ENCODE peak calls at places on chromosomes 7 and 10, in five cellular contexts. P, C, H, R and Y are unnamed samples.

GRCh38 chr7:135333196-135333595 is 99.6 kb downstream of the STRA8 start:
- DNase-seq in P (no peak), C (no peak), H (no peak), R (no peak), Y (no peak)

GRCh38 chr10:86688398-86688921 is 20.1 kb downstream of the LDB3 start:
- DNase-seq in P (peak), C (peak), H (peak), R (peak), Y (peak)

GRCh38 chr7:144391014-144391413 is 12.5 kb downstream of the NOBOX start:
- DNase-seq in P (no peak), C (peak), H (no peak), R (no peak), Y (no peak)

GRCh38 chr10:132043861-132044695 is 21.7 kb upstream of the JAKMIP3 start:
- DNase-seq in P (no peak), C (no peak), H (no peak), R (no peak), Y (no peak)

GRCh38 chr7:24905996-24906770 is 73.8 kb downstream of the OSBPL3 start:
- DNase-seq in P (no peak), C (no peak), H (no peak), R (no peak), Y (no peak)

GRCh38 chr7:137032436-137032835 is 164.0 kb downstream of the CHRM2 start:
- DNase-seq in P (no peak), C (no peak), H (no peak), R (no peak), Y (no peak)

GRCh38 chr10:72784551-72785421 is 92.8 kb downstream of the MCU start:
- DNase-seq in P (no peak), C (no peak), H (peak), R (peak), Y (peak)

GRCh38 chr10:79093658-79094411 is 25.1 kb downstream of the ZMIZ1 start:
- DNase-seq in P (no peak), C (no peak), H (peak), R (no peak), Y (no peak)

GRCh38 chr10:78450807-78451485 is 417.3 kb downstream of the RPS24 start:
- DNase-seq in P (no peak), C (peak), H (no peak), R (no peak), Y (no peak)

DNA sequence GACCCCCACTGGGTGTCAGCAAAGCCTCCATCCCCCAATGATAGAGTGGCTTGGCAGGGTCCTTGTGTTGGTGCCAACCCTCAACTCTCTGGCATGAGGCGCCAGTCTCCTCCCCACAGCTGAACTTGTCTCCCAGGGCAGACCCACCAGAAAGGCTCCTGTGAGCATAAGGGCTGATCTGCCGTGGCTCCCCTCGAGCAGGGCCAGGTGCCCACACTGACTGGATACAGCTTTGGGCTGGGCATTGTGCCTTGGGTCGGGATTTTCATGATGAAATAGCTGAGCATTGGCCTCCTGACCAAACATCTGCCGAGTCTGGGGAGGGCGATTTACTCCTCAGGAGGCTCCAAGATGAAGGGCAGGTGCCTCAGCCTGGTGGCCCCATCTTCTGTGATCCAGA is 68.1 kb upstream of the NPTX2 start:
- DNase-seq in P (no peak), C (no peak), H (no peak), R (no peak), Y (no peak)
- H2AK5ac ChIP-seq in P (no peak), C (no peak), H (no peak), R (no peak), Y (no peak)

DNA sequence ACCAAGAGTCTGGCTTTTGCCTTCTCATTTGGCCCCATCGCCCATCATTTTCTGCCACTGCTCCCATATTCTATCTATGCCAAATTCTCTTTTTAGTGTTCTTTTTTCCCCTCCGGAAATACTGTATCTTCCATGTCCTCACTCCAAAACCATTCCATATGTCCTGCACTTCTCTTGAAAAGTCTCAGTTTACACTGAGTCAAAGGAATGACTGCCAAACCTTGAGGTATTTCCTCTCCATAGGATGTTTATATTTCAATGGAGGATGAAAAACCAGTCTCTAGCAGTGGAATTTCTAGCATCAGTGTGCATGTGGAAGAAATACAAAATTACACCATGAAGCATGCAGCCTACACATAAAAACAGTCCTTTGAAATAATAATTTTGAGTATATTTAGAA is 121.4 kb upstream of the PHYHIPL start:
- DNase-seq in P (no peak), C (no peak), H (peak), R (no peak), Y (no peak)
- H2BK12ac ChIP-seq in P (no peak), C (no peak), H (no peak), R (no peak), Y (no peak)

DNA sequence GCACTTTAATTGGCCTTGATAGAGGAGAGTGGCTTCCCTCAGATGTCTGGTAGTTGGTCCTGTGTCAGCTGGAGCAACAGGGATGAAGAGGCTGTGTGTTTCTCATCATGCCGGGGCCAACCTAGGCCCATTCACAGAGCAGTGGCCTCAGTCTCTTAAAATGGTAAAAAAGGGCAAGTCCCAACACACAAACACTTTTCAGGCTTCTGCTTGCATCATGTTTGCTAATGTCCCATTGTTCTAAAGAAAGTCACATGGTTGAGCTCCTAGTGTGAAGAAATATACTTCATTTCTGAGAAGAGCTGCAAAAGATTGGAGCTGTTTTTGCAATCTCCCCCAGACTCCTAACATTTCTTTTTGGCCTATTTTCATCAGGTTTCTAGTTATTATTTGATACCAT is 40.6 kb upstream of the RBAK start:
- DNase-seq in P (no peak), C (no peak), H (no peak), R (no peak), Y (no peak)
- H2AK5ac ChIP-seq in P (no peak), C (no peak), H (no peak), R (no peak), Y (no peak)

DNA sequence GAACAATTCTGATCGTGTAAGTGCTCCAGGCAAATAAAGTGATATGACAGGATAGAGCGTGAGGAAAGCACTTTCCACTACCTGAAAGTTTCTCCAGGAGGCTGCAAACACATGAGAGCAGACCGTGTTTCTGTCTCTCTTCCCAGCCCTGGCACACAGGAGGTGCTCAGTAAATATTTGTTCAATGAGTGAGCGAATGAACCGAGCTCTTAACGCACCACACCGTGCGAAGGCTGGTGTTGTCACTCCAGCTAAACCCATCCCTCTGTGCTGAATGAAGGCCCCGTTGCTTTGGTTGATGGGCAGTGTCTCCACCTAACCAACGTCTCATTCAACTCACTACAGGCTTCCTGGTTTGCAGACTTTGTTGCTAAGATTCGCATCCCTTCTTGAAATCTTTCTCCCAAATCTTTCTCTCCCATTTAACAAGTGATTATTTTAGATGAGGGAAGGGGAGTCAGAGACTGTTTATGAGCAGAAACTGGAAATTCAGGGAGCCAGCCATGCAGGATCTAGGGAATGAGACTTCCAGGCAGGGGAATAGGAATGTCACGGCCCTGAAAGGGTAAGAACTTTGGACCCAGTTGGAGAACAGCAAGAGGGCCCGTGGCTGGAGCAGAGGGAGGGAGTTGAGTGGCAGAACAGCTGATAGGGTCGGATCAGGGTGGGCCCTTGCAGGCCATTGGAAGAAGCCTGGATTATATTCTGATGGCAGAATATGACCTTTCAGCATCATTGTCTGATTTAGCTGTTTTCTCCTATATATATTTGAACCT is 282.6 kb downstream of the CAMK1D start:
- DNase-seq in P (no peak), C (no peak), H (no peak), R (no peak), Y (no peak)
- H2BK12ac ChIP-seq in P (no peak), C (no peak), H (no peak), R (no peak), Y (no peak)

DNA sequence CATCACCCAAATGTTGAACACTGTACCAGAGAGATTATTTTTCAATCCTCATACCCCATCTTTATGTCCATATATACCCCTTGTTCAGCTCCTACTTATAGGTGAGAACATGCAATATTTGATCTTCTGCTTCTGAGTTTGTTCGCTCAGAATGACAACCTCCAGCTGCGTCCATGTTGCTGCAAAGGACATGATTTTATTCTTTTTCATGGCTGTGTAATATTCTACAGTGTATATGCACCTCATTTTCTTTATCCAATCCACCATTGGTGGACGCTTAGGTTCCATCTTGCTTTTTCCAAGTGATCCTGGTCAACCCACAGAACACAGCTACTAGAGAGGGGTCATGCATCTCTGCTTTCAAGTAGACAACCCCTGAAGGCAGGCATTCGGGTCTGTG is 99.5 kb downstream of the MYL10 start:
- DNase-seq in P (no peak), C (no peak), H (no peak), R (no peak), Y (no peak)
- H2AK5ac ChIP-seq in P (no peak), C (no peak), H (no peak), R (no peak), Y (no peak)

GRCh38 chr7:41885748-41886147 is 182.9 kb upstream of the INHBA start:
- DNase-seq in P (no peak), C (no peak), H (peak), R (no peak), Y (no peak)

GRCh38 chr7:41887446-41887845 is 184.6 kb upstream of the INHBA start:
- DNase-seq in P (no peak), C (no peak), H (no peak), R (no peak), Y (no peak)

GRCh38 chr7:41886257-41886905 is 183.5 kb upstream of the INHBA start:
- DNase-seq in P (no peak), C (no peak), H (peak), R (no peak), Y (no peak)

GRCh38 chr7:41885078-41885477 is 182.2 kb upstream of the INHBA start:
- DNase-seq in P (no peak), C (no peak), H (peak), R (no peak), Y (no peak)

DNA sequence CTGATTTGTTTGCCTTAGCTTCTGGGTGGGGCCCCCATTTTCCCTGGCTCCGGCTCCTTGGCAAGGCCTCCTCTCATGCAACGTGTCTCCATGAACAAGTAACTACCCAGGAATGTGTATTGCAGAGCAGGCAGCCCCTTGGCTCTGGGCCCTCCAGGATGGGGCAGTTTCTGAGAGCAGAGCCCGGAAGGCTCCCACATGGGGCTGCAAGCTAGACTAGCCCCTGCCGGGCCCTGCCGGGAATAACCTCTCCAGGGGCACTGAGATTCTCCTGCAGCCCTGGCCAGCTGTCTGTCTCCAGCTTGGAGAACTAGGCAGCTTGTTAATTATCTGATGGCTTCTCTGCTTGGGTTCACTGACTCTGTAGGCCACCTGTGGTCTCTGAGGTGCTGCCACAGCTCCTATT is 184.0 kb upstream of the INHBA start:
- DNase-seq in P (no peak), C (peak), H (peak), R (no peak), Y (no peak)
- H2BK12ac ChIP-seq in P (no peak), C (no peak), H (no peak), R (no peak), Y (no peak)

DNA sequence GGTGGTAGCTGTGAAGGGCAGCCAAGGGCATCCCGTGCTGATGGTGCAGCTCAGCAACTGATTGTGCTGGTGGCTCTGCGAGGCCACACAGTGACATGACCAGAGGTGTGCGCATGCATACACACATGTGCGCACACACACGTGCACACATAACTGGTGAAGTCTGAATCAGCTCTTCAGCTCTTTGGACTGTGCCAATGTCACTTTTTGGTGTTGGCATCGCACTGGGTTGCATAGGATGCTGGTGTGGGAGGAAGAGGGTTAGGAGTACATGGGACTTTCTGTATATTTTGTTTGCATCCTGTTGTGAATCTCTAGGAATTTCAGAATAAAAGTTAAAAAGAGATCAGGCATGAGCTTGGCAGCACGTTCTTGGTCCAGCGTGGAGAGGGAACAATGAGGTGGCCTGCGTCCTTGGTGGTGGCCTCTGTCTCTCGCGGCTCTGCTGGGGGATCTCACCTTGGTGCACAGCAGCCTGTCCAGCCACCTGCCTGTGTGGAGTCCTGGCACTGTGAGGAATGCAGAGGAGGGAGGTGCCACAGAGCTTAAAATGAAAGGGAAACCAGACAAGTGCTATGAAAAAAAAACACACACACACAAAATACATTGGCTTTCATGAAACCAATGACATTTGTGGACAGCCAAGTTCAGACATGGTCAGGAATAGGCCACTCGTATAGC is 124.0 kb downstream of the TRRAP start:
- DNase-seq in P (no peak), C (no peak), H (no peak), R (no peak), Y (no peak)
- H2AK5ac ChIP-seq in P (no peak), C (no peak), H (peak), R (no peak), Y (no peak)

GRCh38 chr10:122555431-122555830 is 5.1 kb upstream of the DMBT1 start:
- DNase-seq in P (no peak), C (no peak), H (no peak), R (no peak), Y (no peak)
- H2BK12ac ChIP-seq in P (no peak), C (no peak), H (no peak), R (no peak), Y (no peak)

DNA sequence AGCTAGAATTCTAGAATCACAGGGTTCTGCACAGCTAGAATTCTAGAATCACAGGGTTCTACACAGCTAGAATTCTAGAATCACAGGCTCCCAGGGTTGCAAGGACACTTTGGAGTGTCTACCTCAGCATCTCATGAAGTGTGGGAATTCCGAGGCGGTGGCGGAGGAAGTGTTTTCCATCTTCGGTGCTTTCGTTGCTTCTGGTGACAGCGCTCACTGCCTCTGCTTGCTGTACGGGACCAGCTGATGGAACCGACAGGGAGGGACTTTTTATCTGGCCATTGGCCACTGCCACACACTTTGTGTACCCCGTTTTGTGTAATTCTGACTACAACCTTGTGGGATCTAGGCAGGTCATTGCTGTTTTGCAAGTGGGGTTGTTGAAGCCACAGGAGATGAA is 29.5 kb downstream of the LHPP start:
- DNase-seq in P (no peak), C (no peak), H (no peak), R (no peak), Y (no peak)
- H2AK5ac ChIP-seq in P (no peak), C (no peak), H (no peak), R (no peak), Y (no peak)